ENCODE peak calls at places on chromosome 7, in five cellular contexts. B is foreskin keratinocyte, W is BJ, N is MM.1S, P is endothelial cell. Q is an unnamed sample.

GRCh38 chr7:102426268-102427031 is 6.9 kb upstream of the ORAI2 start:
- DNase-seq in B (no peak), W (no peak), N (peak), P (no peak), Q (peak)

GRCh38 chr7:150322833-150323681 is at the start of the genes ACTR3C and LRRC61:
- DNase-seq in B (peak), W (no peak), N (peak), P (no peak), Q (peak)

GRCh38 chr7:107614425-107614824 is 34.4 kb downstream of the BCAP29 start:
- DNase-seq in B (peak), W (peak), N (no peak), P (no peak), Q (no peak)

GRCh38 chr7:101614939-101615302 is 14.2 kb downstream of the MYL10 start:
- DNase-seq in B (no peak), W (no peak), N (no peak), P (no peak), Q (no peak)

GRCh38 chr7:129605038-129605437 is 6.5 kb upstream of the NRF1 start:
- DNase-seq in B (no peak), W (no peak), N (no peak), P (no peak), Q (no peak)

GRCh38 chr7:116689787-116690186 is 17.8 kb downstream of the MET start:
- DNase-seq in B (peak), W (no peak), N (no peak), P (no peak), Q (no peak)

GRCh38 chr7:90618880-90619279 is 22.8 kb downstream of the CDK14 start:
- DNase-seq in B (no peak), W (no peak), N (no peak), P (no peak), Q (no peak)

GRCh38 chr7:54542920-54543539 is 855 bp downstream of the VSTM2A start:
- DNase-seq in B (peak), W (no peak), N (peak), P (peak), Q (no peak)

GRCh38 chr7:15891151-15891842 is 204.8 kb upstream of the MEOX2 start:
- DNase-seq in B (peak), W (peak), N (no peak), P (no peak), Q (no peak)

GRCh38 chr7:148084138-148084537 is 506.4 kb upstream of the C7orf33 start:
- DNase-seq in B (peak), W (no peak), N (peak), P (peak), Q (no peak)

GRCh38 chr7:155483868-155484325 is 26.0 kb downstream of the EN2 start:
- DNase-seq in B (no peak), W (no peak), N (no peak), P (no peak), Q (peak)

GRCh38 chr7:73896454-73896853 is 35.5 kb downstream of the TMEM270 start:
- DNase-seq in B (peak), W (no peak), N (no peak), P (no peak), Q (no peak)

GRCh38 chr7:37448057-37448636 is 517 bp downstream of the ELMO1 start:
- DNase-seq in B (no peak), W (no peak), N (peak), P (no peak), Q (peak)

GRCh38 chr7:17206354-17206905 is 92.0 kb upstream of the AHR start:
- DNase-seq in B (peak), W (no peak), N (no peak), P (no peak), Q (no peak)

GRCh38 chr7:24819916-24820689 is 62.8 kb upstream of the GSDME start:
- DNase-seq in B (peak), W (peak), N (peak), P (peak), Q (peak)

GRCh38 chr7:155796381-155797261 is 15.6 kb downstream of the SHH start:
- DNase-seq in B (no peak), W (no peak), N (peak), P (peak), Q (peak)

GRCh38 chr7:14834456-14834855 is 68.1 kb downstream of the DGKB start:
- DNase-seq in B (peak), W (peak), N (peak), P (no peak), Q (no peak)

GRCh38 chr7:129258649-129259389 is 34.0 kb downstream of the AHCYL2 start:
- DNase-seq in B (peak), W (no peak), N (no peak), P (peak), Q (no peak)

GRCh38 chr7:39672176-39672575 is 48.8 kb downstream of the RALA start:
- DNase-seq in B (peak), W (no peak), N (no peak), P (no peak), Q (no peak)

GRCh38 chr7:150826061-150826849 is 25.7 kb downstream of the TMEM176A start:
- DNase-seq in B (no peak), W (no peak), N (no peak), P (no peak), Q (no peak)

GRCh38 chr7:151250181-151251095 is 1.9 kb upstream of the SMARCD3 start:
- DNase-seq in B (no peak), W (no peak), N (no peak), P (no peak), Q (no peak)

GRCh38 chr7:107051376-107051775 is 6.9 kb downstream of the PRKAR2B start:
- DNase-seq in B (no peak), W (peak), N (no peak), P (no peak), Q (no peak)

GRCh38 chr7:17552952-17553351 is 254.5 kb downstream of the AHR start:
- DNase-seq in B (no peak), W (no peak), N (no peak), P (no peak), Q (no peak)

GRCh38 chr7:123538189-123538714 is 3.9 kb upstream of the IQUB start:
- DNase-seq in B (peak), W (peak), N (no peak), P (no peak), Q (no peak)

GRCh38 chr7:96269246-96269994 is 52.5 kb downstream of the SLC25A13 start:
- DNase-seq in B (no peak), W (no peak), N (no peak), P (no peak), Q (no peak)

GRCh38 chr7:122413339-122413738 is 108.8 kb upstream of the FEZF1 start:
- DNase-seq in B (no peak), W (no peak), N (no peak), P (no peak), Q (no peak)

GRCh38 chr7:122416316-122416925 is 111.9 kb upstream of the FEZF1 start:
- DNase-seq in B (no peak), W (no peak), N (no peak), P (no peak), Q (no peak)

GRCh38 chr7:122415510-122415909 is 111.0 kb upstream of the FEZF1 start:
- DNase-seq in B (no peak), W (no peak), N (no peak), P (no peak), Q (no peak)

GRCh38 chr7:122412886-122413285 is 108.3 kb upstream of the FEZF1 start:
- DNase-seq in B (no peak), W (no peak), N (no peak), P (no peak), Q (no peak)

GRCh38 chr7:122412441-122412840 is 107.9 kb upstream of the FEZF1 start:
- DNase-seq in B (no peak), W (no peak), N (no peak), P (no peak), Q (no peak)
- TF ChIP-seq CTCF in B (no peak), W (no peak), N (no peak), P (no peak), Q (no peak)

GRCh38 chr7:27095050-27095896 is 527 bp downstream of the HOXA1 start:
- DNase-seq in B (peak), W (no peak), N (no peak), P (no peak), Q (no peak)

GRCh38 chr7:27096756-27097514 is 1.1 kb upstream of the HOXA1 start:
- DNase-seq in B (peak), W (no peak), N (no peak), P (no peak), Q (no peak)

GRCh38 chr7:27094304-27095049 is 1.3 kb downstream of the HOXA1 start:
- DNase-seq in B (no peak), W (no peak), N (no peak), P (no peak), Q (no peak)

GRCh38 chr7:27097686-27098492 is 2.1 kb upstream of the HOXA1 start:
- DNase-seq in B (peak), W (no peak), N (no peak), P (no peak), Q (no peak)

GRCh38 chr7:27095897-27096755 is at the start of gene HOXA1:
- DNase-seq in B (peak), W (peak), N (peak), P (peak), Q (peak)
- TF ChIP-seq CTCF in B (peak), W (no peak), N (no peak), P (no peak), Q (peak)

DNA sequence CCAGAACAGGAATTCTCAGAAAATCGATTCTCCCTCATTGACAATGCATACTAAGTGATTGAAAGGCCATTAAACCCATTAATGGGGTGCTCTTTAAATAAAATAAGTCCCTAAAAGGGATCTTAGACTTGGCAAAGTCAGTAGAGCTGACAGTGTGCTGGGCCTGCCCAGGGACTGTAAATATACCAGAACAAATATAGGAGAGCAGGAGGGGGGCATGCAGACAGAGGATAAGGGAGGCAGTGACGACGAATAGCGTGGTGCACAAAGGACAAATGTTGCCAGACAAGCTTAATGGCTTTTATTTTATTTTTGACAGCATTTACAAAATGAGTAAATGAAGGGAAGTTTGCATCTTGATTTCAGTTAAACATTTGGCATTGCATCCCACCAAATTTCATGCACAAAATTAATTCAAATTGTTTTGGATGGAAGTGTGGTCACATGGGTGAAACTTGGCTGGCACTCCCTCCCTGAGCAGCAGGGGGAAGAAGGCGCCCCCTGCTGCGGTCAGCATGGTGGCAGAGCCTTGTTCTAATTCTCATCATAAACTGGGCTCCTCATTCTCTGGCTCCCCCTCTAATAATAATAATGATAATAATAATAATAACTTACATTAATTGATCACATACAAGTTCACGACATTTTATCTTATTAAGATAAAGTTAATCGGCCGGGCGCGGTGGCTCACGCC is 215.9 kb downstream of the SNX10 start:
- DNase-seq in B (no peak), W (no peak), N (no peak), P (no peak), Q (no peak)
- TF ChIP-seq CTCF in B (no peak), W (no peak), N (no peak), P (no peak), Q (no peak)

GRCh38 chr7:63867127-63867526 is 131.5 kb upstream of the ZNF722 start:
- DNase-seq in B (no peak), W (no peak), N (no peak), P (no peak), Q (no peak)
- TF ChIP-seq CTCF in B (no peak), W (no peak), N (no peak), P (no peak), Q (no peak)

GRCh38 chr7:127290801-127291361 is 38.1 kb upstream of the GRM8 start:
- DNase-seq in B (peak), W (no peak), N (no peak), P (no peak), Q (no peak)
- TF ChIP-seq CTCF in B (no peak), W (no peak), N (no peak), P (no peak), Q (no peak)

Q was measured in GM10248.